ENCODE peak calls at places on chromosomes 13 and 19, in five cellular contexts. U, R, V, B and S are unnamed samples.

GRCh38 chr19:13396256-13397080 is 109.8 kb downstream of the CACNA1A start:
- DNase-seq in U (no peak), R (no peak), V (peak; percentile 15), B (no peak), S (peak; percentile 50)

GRCh38 chr19:2194513-2195078 is 30.9 kb downstream of the DOT1L start:
- DNase-seq in U (no peak), R (no peak), V (no peak), B (no peak), S (no peak)

GRCh38 chr13:37709318-37709717 is 110.8 kb upstream of the POSTN start:
- DNase-seq in U (no peak), R (no peak), V (no peak), B (no peak), S (no peak)

GRCh38 chr19:30606114-30607050 is 234.2 kb downstream of the ZNF536 start:
- DNase-seq in U (no peak), R (no peak), V (no peak), B (no peak), S (no peak)

GRCh38 chr13:106772202-106772601 is 204.3 kb upstream of the ARGLU1 start:
- DNase-seq in U (no peak), R (no peak), V (no peak), B (no peak), S (no peak)

GRCh38 chr19:31179471-31179852 is 169.8 kb downstream of the TSHZ3 start:
- DNase-seq in U (no peak), R (no peak), V (no peak), B (no peak), S (no peak)

GRCh38 chr19:33302974-33303790 is 848 bp upstream of the CEBPA start:
- DNase-seq in U (no peak), R (no peak), V (no peak), B (no peak), S (peak; percentile 40)

GRCh38 chr19:15166700-15167099 is 34.1 kb downstream of the NOTCH3 start:
- DNase-seq in U (no peak), R (no peak), V (no peak), B (no peak), S (no peak)

GRCh38 chr13:79455331-79455730 is 25.6 kb upstream of the NDFIP2 start:
- DNase-seq in U (no peak), R (no peak), V (no peak), B (no peak), S (no peak)

GRCh38 chr19:45446295-45446694 is 21.5 kb upstream of the FOSB start:
- DNase-seq in U (no peak), R (no peak), V (no peak), B (no peak), S (no peak)

GRCh38 chr13:102405499-102406079 is 3.7 kb upstream of the FGF14 start:
- DNase-seq in U (no peak), R (no peak), V (no peak), B (no peak), S (no peak)

GRCh38 chr13:50222569-50223332 is 207.5 kb downstream of the KCNRG start:
- DNase-seq in U (no peak), R (no peak), V (no peak), B (no peak), S (peak; percentile 82)

GRCh38 chr19:50891253-50891625 is 18.0 kb downstream of the KLK2 start:
- DNase-seq in U (no peak), R (no peak), V (no peak), B (no peak), S (no peak)

GRCh38 chr19:45251452-45252354 is 632 bp downstream of the MARK4 start:
- DNase-seq in U (no peak), R (no peak), V (no peak), B (no peak), S (peak; percentile 83)